ENCODE peak calls at places on chromosomes 11 and 22, in five cellular contexts. One of them, this sample, is unnamed.

GRCh38 chr22:47586038-47586437 is 823.6 kb downstream of the TBC1D22A start:
- DNase-seq in OCI-LY7: no peak
- DNase-seq in hepatocyte: no peak
- DNase-seq in HCT116: peak; percentile 22
- DNase-seq in GM23338: no peak
- DNase-seq in this sample: no peak

GRCh38 chr22:26471522-26471921 is 12.1 kb downstream of the HPS4 start:
- DNase-seq in HCT116: peak; percentile 47
- DNase-seq in GM23338: no peak
- DNase-seq in OCI-LY7: no peak
- DNase-seq in hepatocyte: peak; percentile 53
- DNase-seq in this sample: no peak

GRCh38 chr11:17694711-17695110 is 24.7 kb upstream of the MYOD1 start:
- DNase-seq in HCT116: no peak
- DNase-seq in GM23338: no peak
- DNase-seq in OCI-LY7: no peak
- DNase-seq in hepatocyte: no peak
- DNase-seq in this sample: no peak

GRCh38 chr11:66100272-66101037 is 30.4 kb downstream of the PACS1 start:
- DNase-seq in OCI-LY7: peak; percentile 86
- DNase-seq in hepatocyte: no peak
- DNase-seq in GM23338: peak; percentile 10
- DNase-seq in HCT116: no peak
- DNase-seq in this sample: no peak

GRCh38 chr11:72162891-72163492 is 27.5 kb downstream of the FOLR3 start:
- DNase-seq in GM23338: peak; percentile 17
- DNase-seq in hepatocyte: no peak
- DNase-seq in OCI-LY7: no peak
- DNase-seq in HCT116: no peak
- DNase-seq in this sample: no peak

GRCh38 chr22:41096841-41097240 is 4.4 kb downstream of the EP300 start:
- DNase-seq in GM23338: no peak
- DNase-seq in hepatocyte: no peak
- DNase-seq in HCT116: no peak
- DNase-seq in OCI-LY7: no peak
- DNase-seq in this sample: no peak

GRCh38 chr11:72204865-72205264 is 11.7 kb upstream of the FOLR2 start:
- DNase-seq in GM23338: no peak
- DNase-seq in OCI-LY7: no peak
- DNase-seq in hepatocyte: no peak
- DNase-seq in HCT116: no peak
- DNase-seq in this sample: no peak

GRCh38 chr11:43547900-43548381 is 132.6 kb upstream of the HSD17B12 start:
- DNase-seq in HCT116: no peak
- DNase-seq in hepatocyte: peak; percentile 68
- DNase-seq in GM23338: peak; percentile 72
- DNase-seq in OCI-LY7: no peak
- DNase-seq in this sample: no peak

GRCh38 chr11:947744-948143 is 22.1 kb downstream of the AP2A2 start:
- DNase-seq in HCT116: no peak
- DNase-seq in OCI-LY7: no peak
- DNase-seq in GM23338: no peak
- DNase-seq in hepatocyte: no peak
- DNase-seq in this sample: no peak

GRCh38 chr11:34451053-34451452 is 12.3 kb downstream of the CAT start:
- DNase-seq in OCI-LY7: no peak
- DNase-seq in hepatocyte: no peak
- DNase-seq in HCT116: no peak
- DNase-seq in GM23338: no peak
- DNase-seq in this sample: no peak

GRCh38 chr11:121810291-121810690 is 305.7 kb downstream of the BLID start:
- DNase-seq in hepatocyte: no peak
- DNase-seq in OCI-LY7: no peak
- DNase-seq in GM23338: no peak
- DNase-seq in HCT116: no peak
- DNase-seq in this sample: no peak

GRCh38 chr22:25039255-25039654 is 86.7 kb downstream of the KIAA1671 start:
- DNase-seq in GM23338: no peak
- DNase-seq in hepatocyte: no peak
- DNase-seq in HCT116: no peak
- DNase-seq in OCI-LY7: no peak
- DNase-seq in this sample: no peak

GRCh38 chr22:19634576-19634975 is 79.7 kb upstream of the SEPTIN5 start:
- DNase-seq in HCT116: no peak
- DNase-seq in GM23338: no peak
- DNase-seq in hepatocyte: no peak
- DNase-seq in OCI-LY7: no peak
- DNase-seq in this sample: no peak

GRCh38 chr11:113048820-113049555 is 87.8 kb downstream of the NCAM1 start:
- DNase-seq in OCI-LY7: no peak
- DNase-seq in GM23338: no peak
- DNase-seq in HCT116: no peak
- DNase-seq in hepatocyte: no peak
- DNase-seq in this sample: no peak

GRCh38 chr11:130424613-130425140 is 3.7 kb downstream of the ADAMTS8 start:
- DNase-seq in HCT116: no peak
- DNase-seq in OCI-LY7: no peak
- DNase-seq in hepatocyte: no peak
- DNase-seq in GM23338: no peak
- DNase-seq in this sample: no peak

GRCh38 chr11:72114570-72114969 is 2.1 kb upstream of the ANAPC15 start:
- DNase-seq in hepatocyte: peak; percentile 2
- DNase-seq in HCT116: no peak
- DNase-seq in OCI-LY7: no peak
- DNase-seq in GM23338: no peak
- DNase-seq in this sample: no peak

GRCh38 chr11:24793479-24793878 is 296.6 kb downstream of the LUZP2 start:
- DNase-seq in GM23338: no peak
- DNase-seq in OCI-LY7: no peak
- DNase-seq in hepatocyte: no peak
- DNase-seq in HCT116: no peak
- DNase-seq in this sample: no peak

GRCh38 chr11:24794064-24794463 is 297.2 kb downstream of the LUZP2 start:
- DNase-seq in hepatocyte: no peak
- DNase-seq in HCT116: no peak
- DNase-seq in OCI-LY7: no peak
- DNase-seq in GM23338: no peak
- DNase-seq in this sample: no peak
- TF ChIP-seq EZH2phosphoT487 in hepatocyte: no peak
- TF ChIP-seq EZH2phosphoT487 in HCT116: no peak
- TF ChIP-seq EZH2phosphoT487 in OCI-LY7: no peak
- TF ChIP-seq EZH2phosphoT487 in GM23338: no peak
- TF ChIP-seq EZH2phosphoT487 in this sample: no peak

DNA sequence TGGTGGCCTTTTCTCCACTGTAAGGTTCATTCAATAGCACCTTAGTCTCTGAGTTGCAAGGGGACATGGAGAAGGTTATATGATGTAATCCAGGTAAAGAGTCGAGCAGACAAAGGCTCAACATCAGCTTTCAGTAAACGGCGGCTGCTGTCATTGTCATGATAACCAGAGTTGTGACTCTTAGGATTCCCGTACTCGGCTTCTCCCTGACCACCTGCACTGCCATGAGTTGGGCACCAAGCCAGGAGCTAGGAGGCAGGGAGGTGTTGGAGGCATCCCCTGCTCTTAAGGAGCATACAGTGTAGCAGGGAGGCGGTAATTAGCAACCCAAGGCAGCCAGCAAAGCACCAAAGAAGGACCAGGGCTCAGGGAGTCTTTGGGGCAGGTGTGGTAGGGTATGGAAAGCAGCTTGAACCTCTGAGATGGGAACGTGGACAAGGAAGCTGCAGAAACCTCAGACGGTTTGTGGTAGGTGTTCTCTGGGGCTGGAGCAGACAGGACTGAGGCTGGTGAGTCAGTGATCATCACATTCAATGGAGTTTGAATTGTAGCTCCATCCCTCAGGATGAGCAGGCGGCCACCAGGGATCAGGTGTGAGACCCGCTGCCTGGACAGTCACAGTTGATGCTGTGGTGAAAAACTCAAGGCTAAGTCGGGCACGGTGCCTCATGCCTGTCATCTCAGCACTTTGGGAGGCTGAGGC is 31.7 kb downstream of the LIF start:
- DNase-seq in OCI-LY7: no peak
- DNase-seq in hepatocyte: no peak
- DNase-seq in GM23338: peak; percentile 45
- DNase-seq in HCT116: no peak
- DNase-seq in this sample: no peak
- TF ChIP-seq EZH2phosphoT487 in OCI-LY7: no peak
- TF ChIP-seq EZH2phosphoT487 in hepatocyte: no peak
- TF ChIP-seq EZH2phosphoT487 in GM23338: no peak
- TF ChIP-seq EZH2phosphoT487 in HCT116: no peak
- TF ChIP-seq EZH2phosphoT487 in this sample: no peak

DNA sequence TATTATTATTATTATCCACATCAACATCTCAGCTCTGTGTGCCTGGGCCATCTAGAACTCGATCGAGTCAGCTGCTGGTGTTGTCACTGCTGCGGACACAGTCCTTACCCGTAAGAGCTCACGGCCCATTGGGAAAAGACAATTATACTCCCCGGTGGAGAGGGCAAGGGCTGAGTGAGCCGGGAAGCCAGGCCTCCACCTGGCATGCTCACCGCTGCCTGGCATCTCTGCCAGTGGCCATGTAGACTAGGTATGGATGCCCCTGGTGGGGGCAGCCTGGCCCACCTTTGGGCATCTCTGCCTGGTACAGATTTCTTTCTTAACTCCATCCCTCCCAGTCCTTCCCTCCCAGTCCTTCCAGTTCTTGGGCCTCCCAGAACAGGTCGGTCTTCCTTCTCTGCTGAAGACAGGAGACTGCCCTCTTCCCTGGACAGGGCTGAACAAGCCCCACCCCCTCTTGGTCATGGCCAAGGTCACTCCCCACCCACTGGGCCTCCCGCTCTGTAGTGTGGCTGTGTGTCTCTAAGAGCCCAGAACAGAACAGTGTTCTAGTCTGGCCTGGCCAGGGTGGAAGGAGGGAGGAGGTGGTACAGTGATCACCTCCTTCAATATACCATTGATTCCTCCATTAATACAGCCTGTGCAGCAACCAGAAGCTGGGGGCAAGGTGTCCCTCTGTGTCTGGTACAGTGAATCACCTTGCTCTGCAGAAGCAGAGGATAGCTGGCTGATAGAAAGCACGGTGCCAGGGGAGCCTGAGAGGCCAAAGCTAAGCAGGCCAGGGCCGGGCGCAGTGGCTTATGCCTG is 57.7 kb downstream of the FLRT1 start:
- DNase-seq in hepatocyte: peak; percentile 37
- DNase-seq in HCT116: no peak
- DNase-seq in GM23338: no peak
- DNase-seq in OCI-LY7: no peak
- DNase-seq in this sample: no peak
- TF ChIP-seq EZH2phosphoT487 in hepatocyte: no peak
- TF ChIP-seq EZH2phosphoT487 in HCT116: no peak
- TF ChIP-seq EZH2phosphoT487 in GM23338: no peak
- TF ChIP-seq EZH2phosphoT487 in OCI-LY7: no peak
- TF ChIP-seq EZH2phosphoT487 in this sample: no peak

GRCh38 chr22:37059876-37060449 is 8.4 kb downstream of the KCTD17 start:
- DNase-seq in GM23338: no peak
- DNase-seq in OCI-LY7: no peak
- DNase-seq in hepatocyte: no peak
- DNase-seq in HCT116: no peak
- DNase-seq in this sample: no peak
- TF ChIP-seq EZH2phosphoT487 in GM23338: no peak
- TF ChIP-seq EZH2phosphoT487 in OCI-LY7: no peak
- TF ChIP-seq EZH2phosphoT487 in hepatocyte: no peak
- TF ChIP-seq EZH2phosphoT487 in HCT116: no peak
- TF ChIP-seq EZH2phosphoT487 in this sample: no peak

DNA sequence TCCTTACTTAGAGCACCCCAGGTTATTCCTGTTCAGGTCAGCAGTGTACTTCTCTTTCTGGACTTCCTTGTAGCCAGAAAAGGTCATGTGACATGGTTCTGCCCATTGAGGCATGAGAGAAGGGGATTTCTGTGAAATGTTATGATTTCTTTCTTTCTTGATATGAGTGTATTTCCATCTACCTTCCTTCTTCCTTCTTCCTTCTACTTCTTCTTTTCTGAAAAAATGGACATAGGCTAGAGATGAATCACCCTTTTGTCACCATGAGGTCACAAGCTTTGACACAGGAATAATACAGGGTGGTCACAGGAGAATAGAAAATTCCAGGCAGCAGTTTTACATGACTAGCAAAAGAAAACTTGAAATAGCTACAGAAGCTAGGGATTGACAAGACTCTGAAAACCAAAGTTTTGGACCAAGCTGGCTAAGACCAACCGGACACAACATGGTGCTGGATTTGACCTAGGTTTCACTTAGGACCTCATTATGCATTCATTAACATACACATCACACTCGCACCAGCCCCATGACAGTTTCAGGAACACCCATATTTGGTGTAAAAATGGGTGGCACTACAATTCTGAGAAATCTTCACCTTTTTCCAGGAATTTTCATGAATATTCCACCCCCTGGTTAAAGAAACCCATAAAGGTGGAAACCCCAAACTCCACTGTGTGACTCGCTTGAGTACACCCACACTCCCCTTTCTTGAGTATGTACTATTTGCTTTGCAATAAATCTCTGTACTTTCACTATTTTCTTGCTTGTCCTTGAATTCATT is 21.2 kb upstream of the MAP6 start:
- DNase-seq in OCI-LY7: no peak
- DNase-seq in HCT116: no peak
- DNase-seq in GM23338: no peak
- DNase-seq in hepatocyte: no peak
- DNase-seq in this sample: no peak
- TF ChIP-seq EZH2phosphoT487 in OCI-LY7: no peak
- TF ChIP-seq EZH2phosphoT487 in HCT116: no peak
- TF ChIP-seq EZH2phosphoT487 in GM23338: no peak
- TF ChIP-seq EZH2phosphoT487 in hepatocyte: no peak
- TF ChIP-seq EZH2phosphoT487 in this sample: no peak

GRCh38 chr11:18802381-18803257 is 11.0 kb upstream of the PTPN5 start:
- DNase-seq in OCI-LY7: peak; percentile 64
- DNase-seq in GM23338: peak; percentile 93
- DNase-seq in HCT116: peak; percentile 58
- DNase-seq in hepatocyte: peak; percentile 85
- DNase-seq in this sample: peak; percentile 66
- TF ChIP-seq EZH2phosphoT487 in OCI-LY7: no peak
- TF ChIP-seq EZH2phosphoT487 in GM23338: no peak
- TF ChIP-seq EZH2phosphoT487 in HCT116: no peak
- TF ChIP-seq EZH2phosphoT487 in hepatocyte: no peak
- TF ChIP-seq EZH2phosphoT487 in this sample: no peak

DNA sequence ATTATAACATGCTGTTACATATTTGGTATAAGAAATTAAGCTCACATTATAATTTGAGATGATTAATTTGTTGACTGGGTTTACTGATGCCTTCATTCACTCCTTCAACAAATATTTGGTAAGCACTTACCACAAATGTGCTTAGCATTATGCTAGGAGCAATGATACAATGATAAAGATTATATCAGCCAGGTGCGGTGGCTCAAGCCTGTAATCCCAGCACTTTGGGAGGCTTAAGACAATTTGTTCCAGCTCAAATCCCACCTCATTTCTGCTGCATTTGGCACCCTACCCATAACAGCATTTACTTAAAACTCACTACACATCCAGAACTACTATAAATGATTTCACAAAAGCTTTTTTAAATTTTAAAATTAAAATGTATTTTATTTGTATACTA is 1263.6 kb upstream of the RAG2 start:
- DNase-seq in hepatocyte: no peak
- DNase-seq in GM23338: no peak
- DNase-seq in OCI-LY7: no peak
- DNase-seq in HCT116: no peak
- DNase-seq in this sample: no peak
- TF ChIP-seq EZH2phosphoT487 in hepatocyte: no peak
- TF ChIP-seq EZH2phosphoT487 in GM23338: no peak
- TF ChIP-seq EZH2phosphoT487 in OCI-LY7: no peak
- TF ChIP-seq EZH2phosphoT487 in HCT116: no peak
- TF ChIP-seq EZH2phosphoT487 in this sample: no peak

This sample was measured in MM.1S.